ENCODE peak calls at places on chromosome 9, in nine cellular contexts. One of them, this sample, is unnamed.
A peak's percentile ranks its signal among the peaks of the same experiment; 100 is the strongest.

GRCh38 chr9:129525781-129526180 is 95.1 kb downstream of the C9orf50 start:
- DNase-seq in right lobe of liver: no peak
- DNase-seq in uterus: no peak
- DNase-seq in cardiac muscle cell: no peak
- DNase-seq in SJCRH30: no peak
- DNase-seq in CD8-positive, alpha-beta memory T cell: no peak
- DNase-seq in adipocyte: no peak
- DNase-seq in left lung: no peak
- DNase-seq in lower lobe of right lung: no peak
- DNase-seq in this sample: no peak

GRCh38 chr9:111980398-111980797 is 83.8 kb downstream of the UGCG start:
- DNase-seq in cardiac muscle cell: no peak
- DNase-seq in uterus: no peak
- DNase-seq in SJCRH30: no peak
- DNase-seq in CD8-positive, alpha-beta memory T cell: no peak
- DNase-seq in left lung: no peak
- DNase-seq in adipocyte: no peak
- DNase-seq in right lobe of liver: no peak
- DNase-seq in lower lobe of right lung: no peak
- DNase-seq in this sample: no peak

GRCh38 chr9:9170735-9171134 is 1371.2 kb upstream of the DMAC1 start:
- DNase-seq in left lung: no peak
- DNase-seq in uterus: no peak
- DNase-seq in SJCRH30: peak; percentile 59
- DNase-seq in lower lobe of right lung: no peak
- DNase-seq in adipocyte: no peak
- DNase-seq in right lobe of liver: no peak
- DNase-seq in cardiac muscle cell: no peak
- DNase-seq in CD8-positive, alpha-beta memory T cell: no peak
- DNase-seq in this sample: no peak

GRCh38 chr9:94668424-94668916 is 29.2 kb upstream of the FBP1 start:
- DNase-seq in CD8-positive, alpha-beta memory T cell: no peak
- DNase-seq in adipocyte: no peak
- DNase-seq in left lung: no peak
- DNase-seq in SJCRH30: no peak
- DNase-seq in uterus: no peak
- DNase-seq in right lobe of liver: no peak
- DNase-seq in cardiac muscle cell: no peak
- DNase-seq in lower lobe of right lung: no peak
- DNase-seq in this sample: no peak

GRCh38 chr9:73371801-73372200 is 220.1 kb downstream of the ANXA1 start:
- DNase-seq in cardiac muscle cell: peak; percentile 1
- DNase-seq in SJCRH30: no peak
- DNase-seq in left lung: no peak
- DNase-seq in CD8-positive, alpha-beta memory T cell: no peak
- DNase-seq in uterus: no peak
- DNase-seq in adipocyte: no peak
- DNase-seq in right lobe of liver: no peak
- DNase-seq in lower lobe of right lung: no peak
- DNase-seq in this sample: no peak

GRCh38 chr9:82784595-82784994 is 278.3 kb downstream of the RASEF start:
- DNase-seq in SJCRH30: no peak
- DNase-seq in left lung: no peak
- DNase-seq in right lobe of liver: no peak
- DNase-seq in uterus: no peak
- DNase-seq in CD8-positive, alpha-beta memory T cell: no peak
- DNase-seq in adipocyte: no peak
- DNase-seq in cardiac muscle cell: no peak
- DNase-seq in lower lobe of right lung: no peak
- DNase-seq in this sample: no peak

GRCh38 chr9:89234636-89235035 is 56.0 kb upstream of the SHC3 start:
- DNase-seq in lower lobe of right lung: peak; percentile 63
- DNase-seq in adipocyte: peak; percentile 18
- DNase-seq in uterus: no peak
- DNase-seq in CD8-positive, alpha-beta memory T cell: no peak
- DNase-seq in right lobe of liver: no peak
- DNase-seq in cardiac muscle cell: peak; percentile 34
- DNase-seq in SJCRH30: no peak
- DNase-seq in left lung: peak; percentile 87
- DNase-seq in this sample: peak; percentile 54

GRCh38 chr9:130689937-130690700 is 3.5 kb upstream of the EXOSC2 start:
- DNase-seq in right lobe of liver: no peak
- DNase-seq in cardiac muscle cell: peak; percentile 96
- DNase-seq in SJCRH30: peak; percentile 93
- DNase-seq in uterus: peak; percentile 93
- DNase-seq in left lung: no peak
- DNase-seq in CD8-positive, alpha-beta memory T cell: no peak
- DNase-seq in adipocyte: peak; percentile 38
- DNase-seq in lower lobe of right lung: no peak
- DNase-seq in this sample: peak; percentile 88

GRCh38 chr9:110538169-110538568 is 41.4 kb downstream of the SVEP1 start:
- DNase-seq in adipocyte: peak; percentile 83
- DNase-seq in SJCRH30: no peak
- DNase-seq in CD8-positive, alpha-beta memory T cell: no peak
- DNase-seq in cardiac muscle cell: peak; percentile 80
- DNase-seq in left lung: no peak
- DNase-seq in right lobe of liver: no peak
- DNase-seq in lower lobe of right lung: no peak
- DNase-seq in uterus: no peak
- DNase-seq in this sample: no peak

GRCh38 chr9:20207161-20207560 is 415.1 kb downstream of the MLLT3 start:
- DNase-seq in SJCRH30: no peak
- DNase-seq in CD8-positive, alpha-beta memory T cell: no peak
- DNase-seq in uterus: no peak
- DNase-seq in left lung: no peak
- DNase-seq in right lobe of liver: no peak
- DNase-seq in adipocyte: no peak
- DNase-seq in cardiac muscle cell: no peak
- DNase-seq in lower lobe of right lung: no peak
- DNase-seq in this sample: no peak

GRCh38 chr9:14962193-14962899 is 52.1 kb upstream of the FREM1 start:
- DNase-seq in CD8-positive, alpha-beta memory T cell: no peak
- DNase-seq in uterus: no peak
- DNase-seq in cardiac muscle cell: peak; percentile 17
- DNase-seq in lower lobe of right lung: no peak
- DNase-seq in adipocyte: peak; percentile 3
- DNase-seq in SJCRH30: no peak
- DNase-seq in right lobe of liver: no peak
- DNase-seq in left lung: no peak
- DNase-seq in this sample: no peak

GRCh38 chr9:14961372-14962068 is 51.3 kb upstream of the FREM1 start:
- DNase-seq in SJCRH30: peak; percentile 8
- DNase-seq in uterus: no peak
- DNase-seq in lower lobe of right lung: no peak
- DNase-seq in right lobe of liver: peak; percentile 36
- DNase-seq in adipocyte: no peak
- DNase-seq in CD8-positive, alpha-beta memory T cell: no peak
- DNase-seq in cardiac muscle cell: no peak
- DNase-seq in left lung: no peak
- DNase-seq in this sample: no peak

GRCh38 chr9:14957054-14957453 is 46.8 kb upstream of the FREM1 start:
- DNase-seq in cardiac muscle cell: peak; percentile 18
- DNase-seq in uterus: no peak
- DNase-seq in lower lobe of right lung: no peak
- DNase-seq in adipocyte: no peak
- DNase-seq in right lobe of liver: no peak
- DNase-seq in SJCRH30: no peak
- DNase-seq in left lung: no peak
- DNase-seq in CD8-positive, alpha-beta memory T cell: no peak
- DNase-seq in this sample: no peak

GRCh38 chr9:14958989-14959388 is 48.8 kb upstream of the FREM1 start:
- DNase-seq in cardiac muscle cell: no peak
- DNase-seq in CD8-positive, alpha-beta memory T cell: no peak
- DNase-seq in uterus: no peak
- DNase-seq in left lung: no peak
- DNase-seq in lower lobe of right lung: no peak
- DNase-seq in right lobe of liver: no peak
- DNase-seq in SJCRH30: no peak
- DNase-seq in adipocyte: no peak
- DNase-seq in this sample: no peak

DNA sequence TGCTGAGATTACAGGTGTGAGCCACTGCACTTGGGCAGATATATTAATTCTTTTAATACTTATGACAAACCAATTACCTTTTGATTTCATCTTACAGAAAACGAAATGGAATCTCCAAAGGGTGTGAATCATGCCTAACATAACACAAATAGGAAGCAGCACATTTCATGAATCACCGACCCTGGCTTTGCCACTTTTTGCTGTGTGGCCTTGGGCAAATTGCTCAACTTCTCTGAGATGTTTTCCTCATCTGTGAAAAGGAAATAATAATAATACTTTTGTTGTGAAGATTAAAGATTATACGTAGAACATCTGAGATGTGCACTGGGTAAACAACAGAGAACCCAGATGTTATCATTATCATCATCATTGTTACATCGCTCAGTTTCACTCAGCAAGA is 50.7 kb upstream of the FREM1 start:
- DNase-seq in SJCRH30: no peak
- DNase-seq in right lobe of liver: no peak
- DNase-seq in adipocyte: no peak
- DNase-seq in left lung: no peak
- DNase-seq in uterus: no peak
- DNase-seq in CD8-positive, alpha-beta memory T cell: no peak
- DNase-seq in cardiac muscle cell: no peak
- DNase-seq in lower lobe of right lung: no peak
- DNase-seq in this sample: no peak
- H3K4me3 ChIP-seq in SJCRH30: no peak overlapping the region
- H3K4me3 ChIP-seq in right lobe of liver: no peak overlapping the region
- H3K4me3 ChIP-seq in adipocyte: no peak overlapping the region
- H3K4me3 ChIP-seq in left lung: no peak overlapping the region
- H3K4me3 ChIP-seq in uterus: no peak overlapping the region
- H3K4me3 ChIP-seq in CD8-positive, alpha-beta memory T cell: no peak overlapping the region
- H3K4me3 ChIP-seq in cardiac muscle cell: no peak overlapping the region
- H3K4me3 ChIP-seq in lower lobe of right lung: no peak overlapping the region
- H3K4me3 ChIP-seq in this sample: no peak overlapping the region

GRCh38 chr9:132487351-132487791 is 77.4 kb downstream of the CFAP77 start:
- DNase-seq in adipocyte: no peak
- DNase-seq in left lung: no peak
- DNase-seq in right lobe of liver: no peak
- DNase-seq in CD8-positive, alpha-beta memory T cell: peak; percentile 81
- DNase-seq in lower lobe of right lung: no peak
- DNase-seq in cardiac muscle cell: no peak
- DNase-seq in uterus: no peak
- DNase-seq in SJCRH30: no peak
- DNase-seq in this sample: no peak
- H3K36me3 ChIP-seq in adipocyte: no peaks in the 10 kb centered on the region
- H3K36me3 ChIP-seq in left lung: no peaks in the 10 kb centered on the region
- H3K36me3 ChIP-seq in right lobe of liver: no peaks in the 10 kb centered on the region
- H3K36me3 ChIP-seq in CD8-positive, alpha-beta memory T cell: no peaks in the 10 kb centered on the region
- H3K36me3 ChIP-seq in lower lobe of right lung: no peaks in the 10 kb centered on the region
- H3K36me3 ChIP-seq in cardiac muscle cell: no peaks in the 10 kb centered on the region
- H3K36me3 ChIP-seq in uterus: no peaks in the 10 kb centered on the region
- H3K36me3 ChIP-seq in SJCRH30: no peaks in the 10 kb centered on the region
- H3K36me3 ChIP-seq in this sample: no peaks in the 10 kb centered on the region

DNA sequence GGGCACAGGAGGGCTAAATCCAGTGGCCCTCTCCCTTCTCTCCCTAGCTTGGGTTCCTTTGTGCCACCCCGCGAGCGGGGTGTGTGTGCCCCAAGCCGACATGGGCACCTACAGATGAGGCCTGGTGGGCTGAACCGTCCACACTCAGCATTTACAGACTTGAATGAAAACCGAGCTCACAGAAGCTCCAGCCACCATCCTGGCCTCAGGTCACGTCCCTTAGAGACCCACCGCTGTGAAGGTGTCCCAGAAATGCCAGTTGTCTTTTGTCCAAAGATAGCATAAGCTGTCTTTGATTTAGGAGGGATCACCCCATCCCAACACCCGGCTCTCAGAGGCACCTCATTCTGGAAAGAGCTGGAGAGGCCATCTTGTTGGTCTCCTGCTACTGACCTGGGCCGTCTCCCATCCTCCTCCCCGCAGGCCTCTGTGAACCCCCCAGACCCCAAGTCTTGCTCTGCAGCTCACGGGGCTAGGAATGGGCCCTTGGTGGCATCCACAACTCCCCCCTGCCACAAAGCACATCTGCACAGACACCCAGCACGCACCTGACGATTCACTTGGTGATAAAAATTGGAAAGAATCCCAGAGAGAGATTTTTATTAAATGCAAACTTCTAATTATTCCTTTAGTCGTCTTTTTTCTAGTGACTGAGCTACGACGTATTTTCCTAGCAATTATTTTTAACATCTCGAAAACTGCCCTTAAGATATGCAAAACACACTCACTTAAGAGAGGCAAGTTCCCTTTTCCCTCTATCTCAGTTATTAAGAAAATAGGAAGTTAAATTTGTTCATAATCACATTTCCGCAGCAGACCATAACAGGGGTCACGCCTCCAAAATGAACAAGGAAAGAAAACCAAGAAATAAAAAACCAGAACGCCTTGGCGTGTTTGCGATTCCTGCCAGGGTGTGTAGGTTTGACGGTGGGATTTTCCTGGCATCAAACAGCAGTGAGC is 80.5 kb upstream of the LMX1B start:
- DNase-seq in adipocyte: no peak
- DNase-seq in left lung: peak; percentile 48
- DNase-seq in cardiac muscle cell: no peak
- DNase-seq in lower lobe of right lung: peak; percentile 36
- DNase-seq in uterus: no peak
- DNase-seq in right lobe of liver: no peak
- DNase-seq in SJCRH30: no peak
- DNase-seq in CD8-positive, alpha-beta memory T cell: no peak
- DNase-seq in this sample: no peak
- H3K4me3 ChIP-seq in adipocyte: no peak overlapping the region
- H3K4me3 ChIP-seq in left lung: no peak overlapping the region
- H3K4me3 ChIP-seq in cardiac muscle cell: no peak overlapping the region
- H3K4me3 ChIP-seq in lower lobe of right lung: no peak overlapping the region
- H3K4me3 ChIP-seq in uterus: no peak overlapping the region
- H3K4me3 ChIP-seq in right lobe of liver: no peak overlapping the region
- H3K4me3 ChIP-seq in SJCRH30: peak overlapping the region; percentile 47
- H3K4me3 ChIP-seq in CD8-positive, alpha-beta memory T cell: no peak overlapping the region
- H3K4me3 ChIP-seq in this sample: no peak overlapping the region

DNA sequence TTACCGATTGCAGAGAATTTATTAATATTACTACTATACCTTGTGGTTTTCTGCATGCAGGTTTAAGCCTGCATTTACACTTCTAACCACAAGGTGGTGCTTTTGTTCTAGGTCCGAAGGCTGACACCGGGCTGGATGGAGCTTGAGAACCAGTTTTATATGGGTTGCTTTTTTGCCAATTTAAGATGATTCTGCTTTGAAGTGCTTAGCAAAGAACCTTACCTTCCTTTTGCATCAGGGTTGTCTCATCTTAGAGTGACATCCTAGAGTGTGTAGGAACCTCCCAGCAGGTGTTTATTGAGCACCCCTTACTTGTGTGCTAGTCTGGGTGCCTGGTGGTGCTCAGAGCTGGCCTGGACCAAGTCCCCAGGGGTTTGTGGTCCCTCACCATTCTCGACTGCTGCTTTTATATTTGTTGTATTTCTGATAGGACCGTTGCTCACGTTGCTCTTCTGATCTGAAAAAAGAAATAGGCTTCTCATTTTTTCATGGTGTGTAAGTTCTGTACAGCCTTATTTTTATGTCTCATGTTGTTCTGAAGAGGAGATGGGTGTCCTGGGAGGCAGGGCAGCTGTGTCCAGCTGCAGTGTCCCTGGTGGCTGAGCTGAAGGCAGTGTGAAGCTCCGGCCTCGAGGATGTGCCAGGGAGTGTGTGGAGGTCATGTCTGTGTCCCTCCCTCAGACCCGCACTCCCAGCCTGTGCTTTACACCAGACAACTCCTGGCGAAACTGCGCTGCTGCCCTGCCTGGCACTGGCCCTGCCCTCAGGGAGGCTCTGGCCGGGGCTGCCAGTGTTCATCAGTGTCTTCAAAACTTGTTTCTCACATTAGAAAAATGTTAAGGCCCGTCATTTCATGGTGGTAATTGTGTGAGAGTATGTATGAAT is 54.3 kb downstream of the EHMT1 start:
- DNase-seq in CD8-positive, alpha-beta memory T cell: peak; percentile 48
- DNase-seq in lower lobe of right lung: no peak
- DNase-seq in cardiac muscle cell: peak; percentile 84
- DNase-seq in left lung: no peak
- DNase-seq in SJCRH30: peak; percentile 56
- DNase-seq in uterus: peak; percentile 52
- DNase-seq in adipocyte: peak; percentile 89
- DNase-seq in right lobe of liver: no peak
- DNase-seq in this sample: peak; percentile 12
- H3K36me3 ChIP-seq in CD8-positive, alpha-beta memory T cell: no peaks in the 10 kb centered on the region
- H3K36me3 ChIP-seq in lower lobe of right lung: peaks cover 14% of the 10 kb centered on the region
- H3K36me3 ChIP-seq in cardiac muscle cell: no peaks in the 10 kb centered on the region
- H3K36me3 ChIP-seq in left lung: no peaks in the 10 kb centered on the region
- H3K36me3 ChIP-seq in SJCRH30: no peaks in the 10 kb centered on the region
- H3K36me3 ChIP-seq in uterus: no peaks in the 10 kb centered on the region
- H3K36me3 ChIP-seq in adipocyte: peaks cover 6% of the 10 kb centered on the region
- H3K36me3 ChIP-seq in right lobe of liver: no peaks in the 10 kb centered on the region
- H3K36me3 ChIP-seq in this sample: peaks cover under 1% of the 10 kb centered on the region

This sample was measured in MG63.